ENCODE peak calls at places on chromosomes 2 and 18, in seven cellular contexts. F is epithelial cell of esophagus; G is stimulated activated CD4-positive, alpha-beta T cell treated with anti-CD3 and anti-CD28 coated beads, TNF-alpha, amount 100 ng/mL, for 48 hours; Z is fibroblast of mammary gland; L is H7; U is H54; B is Daoy. D is an unnamed sample.

GRCh38 chr2:43841949-43842865 is 3.4 kb downstream of the ABCG8 start:
- DNase-seq in B (no peak), G (no peak), Z (no peak), U (no peak), F (no peak), L (no peak), D (no peak)

GRCh38 chr2:228709788-228710371 is 528.4 kb upstream of the SPHKAP start:
- DNase-seq in B (no peak), G (no peak), F (no peak), U (no peak), Z (no peak), L (no peak), D (no peak)

GRCh38 chr2:11749646-11750349 is 3.4 kb downstream of the LPIN1 start:
- DNase-seq in Z (peak), G (no peak), U (no peak), F (no peak), B (no peak), L (no peak), D (no peak)

GRCh38 chr18:29176681-29177080 is 999.8 kb upstream of the CDH2 start:
- DNase-seq in Z (no peak), B (no peak), F (no peak), G (no peak), U (no peak), L (no peak), D (no peak)

GRCh38 chr2:47230418-47230817 is 75.3 kb upstream of the STPG4 start:
- DNase-seq in F (no peak), U (no peak), B (peak), G (no peak), L (no peak), Z (peak), D (peak)

GRCh38 chr2:229445013-229445412 is 173.9 kb upstream of the PID1 start:
- DNase-seq in B (peak), Z (peak), L (no peak), U (peak), G (no peak), F (peak), D (peak)

GRCh38 chr2:120729410-120730052 is 6.1 kb upstream of the GLI2 start:
- DNase-seq in G (no peak), F (peak), L (peak), Z (peak), U (peak), B (peak), D (peak)

GRCh38 chr2:197174539-197175094 is 136.0 kb downstream of the ANKRD44 start:
- DNase-seq in L (no peak), U (no peak), F (peak), B (peak), G (no peak), Z (peak), D (no peak)

GRCh38 chr18:76896677-76897076 is 74.3 kb downstream of the ZNF236 start:
- DNase-seq in B (no peak), G (no peak), Z (no peak), F (no peak), U (no peak), L (no peak), D (no peak)

GRCh38 chr2:88897718-88898117 is 206.2 kb downstream of the RPIA start:
- DNase-seq in Z (no peak), U (no peak), L (no peak), B (peak), G (no peak), F (no peak), D (no peak)

D was measured in AG08395.